ENCODE peak calls at places on chromosomes 11 and 22, in six cellular contexts. One of them, this sample, is unnamed.

GRCh38 chr11:79437981-79438630 is 2.7 kb downstream of the TENM4 start:
- DNase-seq in CD4-positive, alpha-beta memory T cell: no peak
- DNase-seq in renal cortical epithelial cell: peak
- DNase-seq in RWPE1: peak
- DNase-seq in iris pigment epithelial cell: peak
- DNase-seq in Jurkat, Clone E6-1: no peak
- DNase-seq in this sample: no peak

GRCh38 chr22:42439821-42440674 is 7.8 kb upstream of the NFAM1 start:
- DNase-seq in CD4-positive, alpha-beta memory T cell: no peak
- DNase-seq in Jurkat, Clone E6-1: no peak
- DNase-seq in RWPE1: no peak
- DNase-seq in renal cortical epithelial cell: peak
- DNase-seq in iris pigment epithelial cell: peak
- DNase-seq in this sample: peak

GRCh38 chr22:49524362-49524761 is 303.3 kb downstream of the BRD1 start:
- DNase-seq in renal cortical epithelial cell: no peak
- DNase-seq in RWPE1: no peak
- DNase-seq in CD4-positive, alpha-beta memory T cell: no peak
- DNase-seq in iris pigment epithelial cell: no peak
- DNase-seq in Jurkat, Clone E6-1: no peak
- DNase-seq in this sample: no peak

GRCh38 chr11:97739892-97740782 is 1280.6 kb upstream of the CNTN5 start:
- DNase-seq in iris pigment epithelial cell: peak
- DNase-seq in renal cortical epithelial cell: peak
- DNase-seq in Jurkat, Clone E6-1: no peak
- DNase-seq in CD4-positive, alpha-beta memory T cell: no peak
- DNase-seq in RWPE1: no peak
- DNase-seq in this sample: peak

GRCh38 chr11:87063982-87064381 is 26.2 kb downstream of the TMEM135 start:
- DNase-seq in CD4-positive, alpha-beta memory T cell: no peak
- DNase-seq in RWPE1: no peak
- DNase-seq in iris pigment epithelial cell: peak
- DNase-seq in Jurkat, Clone E6-1: no peak
- DNase-seq in renal cortical epithelial cell: peak
- DNase-seq in this sample: peak

GRCh38 chr11:15783619-15784018 is 572.7 kb downstream of the SOX6 start:
- DNase-seq in renal cortical epithelial cell: no peak
- DNase-seq in Jurkat, Clone E6-1: no peak
- DNase-seq in CD4-positive, alpha-beta memory T cell: no peak
- DNase-seq in RWPE1: peak
- DNase-seq in iris pigment epithelial cell: no peak
- DNase-seq in this sample: no peak

GRCh38 chr22:33659423-33659822 is 260.9 kb downstream of the LARGE1 start:
- DNase-seq in RWPE1: no peak
- DNase-seq in iris pigment epithelial cell: no peak
- DNase-seq in CD4-positive, alpha-beta memory T cell: no peak
- DNase-seq in Jurkat, Clone E6-1: no peak
- DNase-seq in renal cortical epithelial cell: no peak
- DNase-seq in this sample: peak

GRCh38 chr11:70423523-70424505 is 25.5 kb downstream of the CTTN start:
- DNase-seq in Jurkat, Clone E6-1: no peak
- DNase-seq in CD4-positive, alpha-beta memory T cell: no peak
- DNase-seq in renal cortical epithelial cell: peak
- DNase-seq in RWPE1: no peak
- DNase-seq in iris pigment epithelial cell: peak
- DNase-seq in this sample: peak

GRCh38 chr11:133520707-133521106 is 11.6 kb downstream of the OPCML start:
- DNase-seq in iris pigment epithelial cell: no peak
- DNase-seq in RWPE1: no peak
- DNase-seq in renal cortical epithelial cell: no peak
- DNase-seq in CD4-positive, alpha-beta memory T cell: no peak
- DNase-seq in Jurkat, Clone E6-1: no peak
- DNase-seq in this sample: no peak

GRCh38 chr22:20137671-20138416 is 6.2 kb downstream of the ZDHHC8 start:
- DNase-seq in renal cortical epithelial cell: no peak
- DNase-seq in CD4-positive, alpha-beta memory T cell: no peak
- DNase-seq in iris pigment epithelial cell: no peak
- DNase-seq in Jurkat, Clone E6-1: no peak
- DNase-seq in RWPE1: no peak
- DNase-seq in this sample: no peak

GRCh38 chr22:49884075-49884474 is 30.4 kb downstream of the ZBED4 start:
- DNase-seq in Jurkat, Clone E6-1: no peak
- DNase-seq in RWPE1: no peak
- DNase-seq in renal cortical epithelial cell: no peak
- DNase-seq in iris pigment epithelial cell: no peak
- DNase-seq in CD4-positive, alpha-beta memory T cell: no peak
- DNase-seq in this sample: no peak

GRCh38 chr11:27444801-27445215 is 27.8 kb downstream of the LGR4 start:
- DNase-seq in renal cortical epithelial cell: peak
- DNase-seq in Jurkat, Clone E6-1: no peak
- DNase-seq in CD4-positive, alpha-beta memory T cell: no peak
- DNase-seq in RWPE1: no peak
- DNase-seq in iris pigment epithelial cell: no peak
- DNase-seq in this sample: no peak

GRCh38 chr11:61898247-61898582 is 6.9 kb upstream of the FADS3 start:
- DNase-seq in Jurkat, Clone E6-1: no peak
- DNase-seq in RWPE1: no peak
- DNase-seq in iris pigment epithelial cell: no peak
- DNase-seq in renal cortical epithelial cell: no peak
- DNase-seq in CD4-positive, alpha-beta memory T cell: no peak
- DNase-seq in this sample: no peak

GRCh38 chr22:32079110-32080089 is 36.3 kb downstream of the SLC5A1 start:
- DNase-seq in Jurkat, Clone E6-1: no peak
- DNase-seq in iris pigment epithelial cell: peak
- DNase-seq in CD4-positive, alpha-beta memory T cell: no peak
- DNase-seq in renal cortical epithelial cell: peak
- DNase-seq in RWPE1: peak
- DNase-seq in this sample: peak

GRCh38 chr22:32996702-32997101 is 61.5 kb downstream of the SYN3 start:
- DNase-seq in Jurkat, Clone E6-1: no peak
- DNase-seq in CD4-positive, alpha-beta memory T cell: no peak
- DNase-seq in renal cortical epithelial cell: no peak
- DNase-seq in iris pigment epithelial cell: no peak
- DNase-seq in RWPE1: peak
- DNase-seq in this sample: peak

GRCh38 chr11:130042093-130042591 is 27.6 kb upstream of the APLP2 start:
- DNase-seq in RWPE1: peak
- DNase-seq in CD4-positive, alpha-beta memory T cell: no peak
- DNase-seq in renal cortical epithelial cell: peak
- DNase-seq in Jurkat, Clone E6-1: no peak
- DNase-seq in iris pigment epithelial cell: peak
- DNase-seq in this sample: peak

GRCh38 chr11:74683941-74684481 is 47.2 kb downstream of the CHRDL2 start:
- DNase-seq in CD4-positive, alpha-beta memory T cell: no peak
- DNase-seq in RWPE1: no peak
- DNase-seq in renal cortical epithelial cell: peak
- DNase-seq in iris pigment epithelial cell: peak
- DNase-seq in Jurkat, Clone E6-1: no peak
- DNase-seq in this sample: peak

GRCh38 chr11:103202048-103202651 is 92.9 kb downstream of the DYNC2H1 start:
- DNase-seq in Jurkat, Clone E6-1: peak
- DNase-seq in CD4-positive, alpha-beta memory T cell: no peak
- DNase-seq in RWPE1: peak
- DNase-seq in iris pigment epithelial cell: peak
- DNase-seq in renal cortical epithelial cell: peak
- DNase-seq in this sample: peak

GRCh38 chr11:73343076-73343833 is 32.9 kb upstream of the RELT start:
- DNase-seq in iris pigment epithelial cell: no peak
- DNase-seq in renal cortical epithelial cell: no peak
- DNase-seq in RWPE1: no peak
- DNase-seq in CD4-positive, alpha-beta memory T cell: no peak
- DNase-seq in Jurkat, Clone E6-1: no peak
- DNase-seq in this sample: no peak

GRCh38 chr11:567629-568258 is 7.0 kb downstream of the RASSF7 start:
- DNase-seq in RWPE1: no peak
- DNase-seq in iris pigment epithelial cell: no peak
- DNase-seq in Jurkat, Clone E6-1: no peak
- DNase-seq in renal cortical epithelial cell: no peak
- DNase-seq in CD4-positive, alpha-beta memory T cell: peak
- DNase-seq in this sample: no peak

GRCh38 chr22:49333206-49333605 is 494.5 kb downstream of the BRD1 start:
- DNase-seq in CD4-positive, alpha-beta memory T cell: no peak
- DNase-seq in renal cortical epithelial cell: no peak
- DNase-seq in iris pigment epithelial cell: no peak
- DNase-seq in Jurkat, Clone E6-1: no peak
- DNase-seq in RWPE1: no peak
- DNase-seq in this sample: no peak

GRCh38 chr11:123457187-123457770 is 27.2 kb downstream of the GRAMD1B start:
- DNase-seq in CD4-positive, alpha-beta memory T cell: peak
- DNase-seq in iris pigment epithelial cell: peak
- DNase-seq in RWPE1: no peak
- DNase-seq in renal cortical epithelial cell: no peak
- DNase-seq in Jurkat, Clone E6-1: peak
- DNase-seq in this sample: peak

GRCh38 chr22:24106385-24107381 is 74.6 kb upstream of the SUSD2 start:
- DNase-seq in CD4-positive, alpha-beta memory T cell: peak
- DNase-seq in Jurkat, Clone E6-1: peak
- DNase-seq in iris pigment epithelial cell: no peak
- DNase-seq in RWPE1: no peak
- DNase-seq in renal cortical epithelial cell: no peak
- DNase-seq in this sample: no peak

GRCh38 chr11:73237471-73238290 is 19.6 kb downstream of the P2RY2 start:
- DNase-seq in Jurkat, Clone E6-1: no peak
- DNase-seq in CD4-positive, alpha-beta memory T cell: no peak
- DNase-seq in RWPE1: no peak
- DNase-seq in iris pigment epithelial cell: peak
- DNase-seq in renal cortical epithelial cell: peak
- DNase-seq in this sample: peak

GRCh38 chr11:120399312-120399711 is 63.1 kb downstream of the ARHGEF12 start:
- DNase-seq in CD4-positive, alpha-beta memory T cell: no peak
- DNase-seq in renal cortical epithelial cell: no peak
- DNase-seq in iris pigment epithelial cell: no peak
- DNase-seq in RWPE1: no peak
- DNase-seq in Jurkat, Clone E6-1: no peak
- DNase-seq in this sample: no peak

GRCh38 chr11:36469063-36469462 is 41.0 kb downstream of the TRAF6 start:
- DNase-seq in RWPE1: no peak
- DNase-seq in renal cortical epithelial cell: no peak
- DNase-seq in CD4-positive, alpha-beta memory T cell: no peak
- DNase-seq in Jurkat, Clone E6-1: no peak
- DNase-seq in iris pigment epithelial cell: no peak
- DNase-seq in this sample: no peak

GRCh38 chr11:125071408-125071807 is 8.3 kb downstream of the SLC37A2 start:
- DNase-seq in iris pigment epithelial cell: no peak
- DNase-seq in Jurkat, Clone E6-1: no peak
- DNase-seq in CD4-positive, alpha-beta memory T cell: no peak
- DNase-seq in renal cortical epithelial cell: no peak
- DNase-seq in RWPE1: no peak
- DNase-seq in this sample: no peak

GRCh38 chr11:126712017-126712625 is 288.4 kb downstream of the KIRREL3 start:
- DNase-seq in RWPE1: no peak
- DNase-seq in CD4-positive, alpha-beta memory T cell: no peak
- DNase-seq in Jurkat, Clone E6-1: no peak
- DNase-seq in renal cortical epithelial cell: no peak
- DNase-seq in iris pigment epithelial cell: no peak
- DNase-seq in this sample: no peak

GRCh38 chr22:36816635-36817428 is at the start of gene PVALB:
- DNase-seq in RWPE1: peak
- DNase-seq in CD4-positive, alpha-beta memory T cell: no peak
- DNase-seq in iris pigment epithelial cell: peak
- DNase-seq in renal cortical epithelial cell: no peak
- DNase-seq in Jurkat, Clone E6-1: no peak
- DNase-seq in this sample: peak

GRCh38 chr11:36249271-36249670 is 40.0 kb downstream of the COMMD9 start:
- DNase-seq in Jurkat, Clone E6-1: no peak
- DNase-seq in CD4-positive, alpha-beta memory T cell: no peak
- DNase-seq in renal cortical epithelial cell: peak
- DNase-seq in RWPE1: peak
- DNase-seq in iris pigment epithelial cell: peak
- DNase-seq in this sample: peak

GRCh38 chr22:45878051-45878764 is 98.8 kb downstream of the WNT7B start:
- DNase-seq in Jurkat, Clone E6-1: no peak
- DNase-seq in CD4-positive, alpha-beta memory T cell: no peak
- DNase-seq in RWPE1: no peak
- DNase-seq in iris pigment epithelial cell: no peak
- DNase-seq in renal cortical epithelial cell: no peak
- DNase-seq in this sample: no peak

GRCh38 chr11:57514538-57515331 is 767 bp downstream of the SLC43A1 start:
- DNase-seq in Jurkat, Clone E6-1: no peak
- DNase-seq in renal cortical epithelial cell: no peak
- DNase-seq in iris pigment epithelial cell: peak
- DNase-seq in CD4-positive, alpha-beta memory T cell: peak
- DNase-seq in RWPE1: peak
- DNase-seq in this sample: peak

GRCh38 chr11:123298488-123299447 is 103.7 kb upstream of the CLMP start:
- DNase-seq in RWPE1: no peak
- DNase-seq in CD4-positive, alpha-beta memory T cell: no peak
- DNase-seq in Jurkat, Clone E6-1: no peak
- DNase-seq in iris pigment epithelial cell: no peak
- DNase-seq in renal cortical epithelial cell: no peak
- DNase-seq in this sample: no peak

GRCh38 chr11:116930177-116930576 is 92.8 kb upstream of the APOA1 start:
- DNase-seq in renal cortical epithelial cell: no peak
- DNase-seq in Jurkat, Clone E6-1: peak
- DNase-seq in CD4-positive, alpha-beta memory T cell: peak
- DNase-seq in RWPE1: no peak
- DNase-seq in iris pigment epithelial cell: peak
- DNase-seq in this sample: peak

GRCh38 chr11:76602431-76602861 is 68.1 kb downstream of the LRRC32 start:
- DNase-seq in CD4-positive, alpha-beta memory T cell: no peak
- DNase-seq in iris pigment epithelial cell: no peak
- DNase-seq in Jurkat, Clone E6-1: no peak
- DNase-seq in RWPE1: no peak
- DNase-seq in renal cortical epithelial cell: no peak
- DNase-seq in this sample: peak

GRCh38 chr11:103609117-103610066 is 427.0 kb upstream of the DDI1 start:
- DNase-seq in RWPE1: peak
- DNase-seq in renal cortical epithelial cell: peak
- DNase-seq in iris pigment epithelial cell: peak
- DNase-seq in CD4-positive, alpha-beta memory T cell: no peak
- DNase-seq in Jurkat, Clone E6-1: peak
- DNase-seq in this sample: peak

GRCh38 chr11:112635338-112635737 is 325.9 kb upstream of the NCAM1 start:
- DNase-seq in renal cortical epithelial cell: no peak
- DNase-seq in RWPE1: no peak
- DNase-seq in iris pigment epithelial cell: no peak
- DNase-seq in CD4-positive, alpha-beta memory T cell: no peak
- DNase-seq in Jurkat, Clone E6-1: no peak
- DNase-seq in this sample: no peak

GRCh38 chr22:25067851-25068421 is 115.4 kb downstream of the KIAA1671 start:
- DNase-seq in RWPE1: no peak
- DNase-seq in renal cortical epithelial cell: no peak
- DNase-seq in Jurkat, Clone E6-1: peak
- DNase-seq in iris pigment epithelial cell: no peak
- DNase-seq in CD4-positive, alpha-beta memory T cell: peak
- DNase-seq in this sample: no peak

GRCh38 chr11:110409174-110409573 is 20.6 kb upstream of the FDX1 start:
- DNase-seq in iris pigment epithelial cell: peak
- DNase-seq in renal cortical epithelial cell: peak
- DNase-seq in RWPE1: no peak
- DNase-seq in CD4-positive, alpha-beta memory T cell: no peak
- DNase-seq in Jurkat, Clone E6-1: no peak
- DNase-seq in this sample: peak

This sample was measured in cardiac fibroblast.